ENCODE peak calls at places on chromosomes 13 and 19, in ten cellular contexts. E, X, Q, H, S, L, N, U, G and J are unnamed samples. For H3K27me3, the result is how much of the 10 kb centered on the place peaks cover.

GRCh38 chr13:49620170-49620621 is 8.1 kb upstream of the ARL11 start:
- DNase-seq in E (peak), X (no peak), Q (no peak), H (peak), S (no peak), L (no peak), N (no peak), U (no peak), G (no peak), J (no peak)

GRCh38 chr19:5974721-5975387 is 3.1 kb downstream of the RANBP3 start:
- DNase-seq in E (no peak), X (no peak), Q (no peak), H (no peak), S (peak), L (no peak), N (no peak), U (no peak), G (no peak), J (no peak)

GRCh38 chr13:29771247-29771646 is 79.2 kb downstream of the UBL3 start:
- DNase-seq in E (no peak), X (no peak), Q (no peak), H (no peak), S (peak), L (peak), N (no peak), U (no peak), G (no peak), J (no peak)

GRCh38 chr13:83824561-83824960 is 57.7 kb downstream of the SLITRK1 start:
- DNase-seq in E (no peak), X (no peak), Q (no peak), H (no peak), S (no peak), L (no peak), N (no peak), U (no peak), G (no peak), J (no peak)

GRCh38 chr13:20672772-20673171 is 30.7 kb upstream of the IL17D start:
- DNase-seq in E (no peak), X (no peak), Q (no peak), H (no peak), S (peak), L (no peak), N (no peak), U (no peak), G (no peak), J (no peak)

GRCh38 chr19:32677657-32678056 is 2.0 kb downstream of the RGS9BP start:
- DNase-seq in E (no peak), X (no peak), Q (no peak), H (no peak), S (no peak), L (no peak), N (no peak), U (no peak), G (no peak), J (no peak)

GRCh38 chr19:43124360-43124759 is 41.9 kb upstream of the PSG2 start:
- DNase-seq in E (no peak), X (no peak), Q (no peak), H (no peak), S (no peak), L (no peak), N (no peak), U (no peak), G (no peak), J (no peak)

GRCh38 chr13:49811527-49811908 is 19.0 kb upstream of the KPNA3 start:
- DNase-seq in E (no peak), X (no peak), Q (no peak), H (no peak), S (no peak), L (no peak), N (no peak), U (no peak), G (no peak), J (no peak)

GRCh38 chr13:45207319-45207718 is 6.5 kb upstream of the KCTD4 start:
- DNase-seq in E (no peak), X (no peak), Q (no peak), H (no peak), S (no peak), L (no peak), N (no peak), U (no peak), G (peak), J (no peak)

GRCh38 chr19:34274827-34275625 is 20.7 kb downstream of the GARRE1 start:
- DNase-seq in E (no peak), X (no peak), Q (no peak), H (no peak), S (peak), L (no peak), N (no peak), U (no peak), G (no peak), J (no peak)

GRCh38 chr19:4094761-4095487 is 28.2 kb upstream of the ZBTB7A start:
- DNase-seq in E (no peak), X (no peak), Q (no peak), H (no peak), S (no peak), L (no peak), N (no peak), U (no peak), G (no peak), J (no peak)
- TF ChIP-seq POLR2A in E (no peak), X (no peak), Q (no peak), H (no peak), S (no peak), L (no peak), N (no peak), U (no peak), G (no peak), J (no peak)

GRCh38 chr13:112885242-112885781 is 83.7 kb upstream of the MCF2L start:
- DNase-seq in E (no peak), X (no peak), Q (no peak), H (no peak), S (no peak), L (no peak), N (no peak), U (no peak), G (no peak), J (no peak)

GRCh38 chr13:112887557-112887991 is 81.4 kb upstream of the MCF2L start:
- DNase-seq in E (no peak), X (no peak), Q (no peak), H (no peak), S (no peak), L (no peak), N (no peak), U (no peak), G (no peak), J (no peak)

GRCh38 chr13:112883241-112883945 is 85.6 kb upstream of the MCF2L start:
- DNase-seq in E (no peak), X (no peak), Q (no peak), H (no peak), S (no peak), L (no peak), N (no peak), U (no peak), G (no peak), J (no peak)

GRCh38 chr13:112887151-112887550 is 81.9 kb upstream of the MCF2L start:
- DNase-seq in E (no peak), X (no peak), Q (no peak), H (no peak), S (no peak), L (no peak), N (no peak), U (no peak), G (no peak), J (no peak)

GRCh38 chr13:112885782-112886268 is 83.2 kb upstream of the MCF2L start:
- DNase-seq in E (no peak), X (peak), Q (peak), H (peak), S (peak), L (peak), N (no peak), U (peak), G (peak), J (peak)
- H3K4me3 ChIP-seq in E (no peak), X (peak), Q (no peak), H (no peak), S (peak), L (peak), N (no peak), U (peak), G (no peak), J (no peak)

GRCh38 chr13:43786766-43787517 is at the start of gene ENOX1:
- DNase-seq in E (no peak), X (no peak), Q (peak), H (peak), S (peak), L (peak), N (no peak), U (peak), G (peak), J (no peak)
- H3K27me3 ChIP-seq in E (under half), X (under half), Q (under half), H (under half), S (under half), L (under half), N (under half), U (under half), G (under half), J (under half)

DNA sequence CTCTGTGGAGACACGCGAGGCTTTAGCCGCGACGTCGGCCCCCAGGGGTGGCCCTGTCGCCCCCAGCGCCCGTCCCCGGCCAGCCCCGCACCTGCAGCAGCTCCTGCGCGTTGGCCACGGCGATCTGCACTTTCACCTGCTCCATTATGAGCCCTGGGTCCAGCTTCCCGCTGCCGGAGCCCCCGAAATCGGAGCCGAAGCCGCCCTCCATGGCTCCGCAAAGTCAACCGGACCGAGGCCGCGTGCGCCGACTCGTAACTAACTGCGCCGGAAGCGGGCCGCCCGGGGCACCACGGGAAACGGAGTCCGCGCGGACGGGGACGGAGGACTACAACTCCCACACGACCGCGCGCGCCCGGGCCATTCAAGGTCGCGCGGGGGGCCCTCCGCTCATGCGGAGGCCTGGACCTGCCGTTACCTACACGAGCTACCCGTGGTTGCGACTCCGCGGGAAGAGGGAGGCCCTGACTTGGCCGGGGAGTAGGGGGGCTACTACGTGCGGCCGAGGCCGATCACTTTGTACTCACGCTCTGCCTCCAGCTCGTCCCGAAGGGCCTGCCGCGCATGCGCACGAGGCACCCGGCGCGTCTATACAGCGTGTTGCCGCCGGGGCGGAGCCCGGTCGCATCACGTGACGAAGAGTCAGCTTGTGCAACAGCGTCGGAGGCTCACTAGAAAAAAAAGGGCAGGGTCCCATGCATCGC is at the start of gene TIMM13:
- DNase-seq in E (peak), X (peak), Q (peak), H (peak), S (peak), L (peak), N (peak), U (peak), G (peak), J (peak)
- TF ChIP-seq POLR2A in E (peak), X (no peak), Q (peak), H (peak), S (peak), L (no peak), N (peak), U (peak), G (no peak), J (no peak)

GRCh38 chr19:3176715-3177501 is 1.7 kb upstream of the S1PR4 start:
- DNase-seq in E (peak), X (no peak), Q (no peak), H (no peak), S (peak), L (peak), N (no peak), U (no peak), G (no peak), J (no peak)

GRCh38 chr19:3178377-3178972 is at the start of gene S1PR4:
- DNase-seq in E (peak), X (no peak), Q (no peak), H (no peak), S (no peak), L (no peak), N (no peak), U (no peak), G (no peak), J (no peak)

GRCh38 chr19:3175761-3176714 is 2.5 kb upstream of the S1PR4 start:
- DNase-seq in E (peak), X (no peak), Q (no peak), H (no peak), S (peak), L (peak), N (no peak), U (no peak), G (peak), J (peak)

GRCh38 chr19:3179739-3180293 is 1.2 kb downstream of the S1PR4 start:
- DNase-seq in E (peak), X (no peak), Q (no peak), H (no peak), S (no peak), L (no peak), N (no peak), U (no peak), G (no peak), J (no peak)

GRCh38 chr19:3178973-3179738 is 587 bp downstream of the S1PR4 start:
- DNase-seq in E (peak), X (no peak), Q (no peak), H (no peak), S (no peak), L (no peak), N (no peak), U (no peak), G (no peak), J (no peak)
- H3K4me3 ChIP-seq in E (peak), X (no peak), Q (no peak), H (no peak), S (no peak), L (no peak), N (peak), U (peak), G (no peak), J (no peak)

GRCh38 chr13:33174980-33175379 is 110.6 kb downstream of the STARD13 start:
- DNase-seq in E (no peak), X (no peak), Q (no peak), H (no peak), S (peak), L (no peak), N (no peak), U (no peak), G (no peak), J (no peak)

GRCh38 chr13:33178197-33178699 is 107.3 kb downstream of the STARD13 start:
- DNase-seq in E (no peak), X (no peak), Q (no peak), H (no peak), S (no peak), L (no peak), N (no peak), U (no peak), G (no peak), J (no peak)

GRCh38 chr13:33176526-33176925 is 109.0 kb downstream of the STARD13 start:
- DNase-seq in E (no peak), X (no peak), Q (no peak), H (no peak), S (peak), L (no peak), N (no peak), U (no peak), G (no peak), J (no peak)

GRCh38 chr13:33174491-33174890 is 111.1 kb downstream of the STARD13 start:
- DNase-seq in E (no peak), X (no peak), Q (no peak), H (no peak), S (no peak), L (no peak), N (no peak), U (no peak), G (no peak), J (no peak)

DNA sequence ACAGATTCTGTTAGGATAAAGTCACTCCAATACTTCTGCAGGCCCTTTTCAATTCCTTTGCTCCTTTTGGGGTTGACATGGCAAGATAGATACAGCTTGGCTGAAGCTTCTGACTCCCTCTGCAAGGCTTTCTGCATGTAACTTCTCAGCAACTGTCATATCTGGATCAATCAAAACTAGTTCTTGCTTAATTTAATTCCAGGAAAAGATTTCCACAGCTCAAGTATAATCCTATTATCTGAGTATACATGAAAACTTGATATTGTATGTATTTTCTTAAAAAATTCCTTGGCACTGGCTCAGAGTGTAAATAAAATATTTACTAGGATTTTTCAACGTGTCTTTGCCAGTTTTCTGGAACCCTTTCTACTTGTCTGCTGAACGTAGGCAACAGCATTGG is 109.6 kb downstream of the STARD13 start:
- DNase-seq in E (no peak), X (no peak), Q (no peak), H (no peak), S (no peak), L (no peak), N (no peak), U (no peak), G (no peak), J (no peak)
- H3K27me3 ChIP-seq in E (under half), X (under half), Q (under half), H (under half), S (under half), L (under half), N (under half), U (under half), G (under half), J (under half)

GRCh38 chr19:45769054-45769782 is at the start of gene SIX5:
- DNase-seq in E (peak), X (peak), Q (peak), H (peak), S (peak), L (peak), N (peak), U (peak), G (peak), J (peak)
- TF ChIP-seq POLR2A in E (peak), X (peak), Q (peak), H (peak), S (peak), L (peak), N (peak), U (peak), G (peak), J (peak)

GRCh38 chr13:77028202-77028601 is 1.2 kb upstream of the FBXL3 start:
- DNase-seq in E (no peak), X (no peak), Q (peak), H (peak), S (no peak), L (no peak), N (no peak), U (no peak), G (no peak), J (no peak)
- H3K4me3 ChIP-seq in E (no peak), X (peak), Q (peak), H (no peak), S (no peak), L (peak), N (peak), U (peak), G (no peak), J (peak)